ENCODE peak calls at places on chromosomes 5 and 9, in seven cellular contexts. T is left ventricle myocardium inferior, E is PC-9, Q is endothelial cell of umbilical vein, W is NB4, K is upper lobe of right lung, Z is fibroblast of lung. P is an unnamed sample.
A peak's percentile ranks its signal among the peaks of the same experiment; 100 is the strongest.

GRCh38 chr5:133754575-133755169 is 142.3 kb upstream of the FSTL4 start:
- DNase-seq in T (no peak), E (no peak), Q (peak; percentile 21), W (peak; percentile 31), K (no peak), Z (peak; percentile 14), P (peak; percentile 57)

GRCh38 chr5:169160405-169160901 is 140.5 kb downstream of the SLIT3 start:
- DNase-seq in T (no peak), E (no peak), Q (peak; percentile 20), W (no peak), K (no peak), Z (peak; percentile 93), P (peak; percentile 12)

GRCh38 chr9:76704601-76705204 is 59.5 kb upstream of the PCA3 start:
- DNase-seq in T (no peak), E (peak; percentile 64), Q (peak; percentile 91), W (peak; percentile 84), K (no peak), Z (peak; percentile 92), P (peak; percentile 79)

GRCh38 chr5:38373733-38374132 is 115.4 kb downstream of the EGFLAM start:
- DNase-seq in T (no peak), E (no peak), Q (no peak), W (no peak), K (no peak), Z (peak; percentile 80), P (no peak)

GRCh38 chr9:38453835-38454234 is 29.6 kb upstream of the IGFBPL1 start:
- DNase-seq in T (no peak), E (no peak), Q (no peak), W (no peak), K (no peak), Z (no peak), P (no peak)

GRCh38 chr9:115591584-115591984 is 473.6 kb upstream of the TNC start:
- DNase-seq in T (peak; percentile 18), E (peak; percentile 91), Q (peak; percentile 90), W (peak; percentile 84), K (no peak), Z (peak; percentile 100), P (peak; percentile 98)

GRCh38 chr5:177598477-177598876 is 1.5 kb upstream of the B4GALT7 start:
- DNase-seq in T (no peak), E (no peak), Q (peak; percentile 38), W (no peak), K (no peak), Z (peak; percentile 18), P (peak; percentile 16)

GRCh38 chr5:85293139-85293785 is 908.6 kb upstream of the EDIL3 start:
- DNase-seq in T (no peak), E (no peak), Q (no peak), W (no peak), K (no peak), Z (no peak), P (peak; percentile 38)

GRCh38 chr5:158884827-158885512 is 214.7 kb downstream of the EBF1 start:
- DNase-seq in T (no peak), E (no peak), Q (no peak), W (no peak), K (no peak), Z (no peak), P (no peak)

GRCh38 chr9:78973906-78974305 is 597.9 kb upstream of the TLE4 start:
- DNase-seq in T (no peak), E (peak; percentile 41), Q (no peak), W (no peak), K (no peak), Z (peak; percentile 67), P (peak; percentile 91)

GRCh38 chr5:71475788-71476384 is 20.4 kb downstream of the BDP1 start:
- DNase-seq in T (no peak), E (no peak), Q (peak; percentile 39), W (peak; percentile 36), K (no peak), Z (peak; percentile 22), P (peak; percentile 29)

GRCh38 chr5:74392698-74393431 is 247.7 kb downstream of the ENC1 start:
- DNase-seq in T (no peak), E (peak; percentile 94), Q (peak; percentile 41), W (no peak), K (no peak), Z (peak; percentile 65), P (peak; percentile 62)

GRCh38 chr5:176743136-176743827 is 67.1 kb upstream of the UNC5A start:
- DNase-seq in T (no peak), E (no peak), Q (no peak), W (no peak), K (peak; percentile 57), Z (no peak), P (no peak)

GRCh38 chr5:81922790-81923398 is 48.9 kb upstream of the ATG10 start:
- DNase-seq in T (no peak), E (no peak), Q (no peak), W (no peak), K (no peak), Z (no peak), P (no peak)

GRCh38 chr9:133558191-133559126 is 24.0 kb downstream of the ADAMTSL2 start:
- DNase-seq in T (peak; percentile 56), E (no peak), Q (peak; percentile 26), W (peak; percentile 58), K (no peak), Z (peak; percentile 87), P (peak; percentile 45)

GRCh38 chr5:34682926-34683623 is 26.9 kb downstream of the RAI14 start:
- DNase-seq in T (no peak), E (peak; percentile 99), Q (peak; percentile 90), W (no peak), K (no peak), Z (peak; percentile 87), P (peak; percentile 76)

GRCh38 chr5:120605325-120606079 is 141.4 kb downstream of the PRR16 start:
- DNase-seq in T (no peak), E (no peak), Q (no peak), W (no peak), K (no peak), Z (peak; percentile 50), P (no peak)

GRCh38 chr5:120600639-120601038 is 136.5 kb downstream of the PRR16 start:
- DNase-seq in T (no peak), E (no peak), Q (no peak), W (no peak), K (no peak), Z (no peak), P (peak; percentile 58)

GRCh38 chr5:120604898-120605297 is 140.8 kb downstream of the PRR16 start:
- DNase-seq in T (no peak), E (peak; percentile 95), Q (no peak), W (no peak), K (no peak), Z (peak; percentile 99), P (peak; percentile 88)

GRCh38 chr5:120599576-120599975 is 135.5 kb downstream of the PRR16 start:
- DNase-seq in T (no peak), E (peak; percentile 85), Q (no peak), W (peak; percentile 8), K (no peak), Z (peak; percentile 83), P (peak; percentile 90)
- H3K4me3 ChIP-seq in T (no peak overlapping the region), E (no peak overlapping the region), Q (no peak overlapping the region), W (no peak overlapping the region), K (no peak overlapping the region), Z (no peak overlapping the region), P (no peak overlapping the region)

DNA sequence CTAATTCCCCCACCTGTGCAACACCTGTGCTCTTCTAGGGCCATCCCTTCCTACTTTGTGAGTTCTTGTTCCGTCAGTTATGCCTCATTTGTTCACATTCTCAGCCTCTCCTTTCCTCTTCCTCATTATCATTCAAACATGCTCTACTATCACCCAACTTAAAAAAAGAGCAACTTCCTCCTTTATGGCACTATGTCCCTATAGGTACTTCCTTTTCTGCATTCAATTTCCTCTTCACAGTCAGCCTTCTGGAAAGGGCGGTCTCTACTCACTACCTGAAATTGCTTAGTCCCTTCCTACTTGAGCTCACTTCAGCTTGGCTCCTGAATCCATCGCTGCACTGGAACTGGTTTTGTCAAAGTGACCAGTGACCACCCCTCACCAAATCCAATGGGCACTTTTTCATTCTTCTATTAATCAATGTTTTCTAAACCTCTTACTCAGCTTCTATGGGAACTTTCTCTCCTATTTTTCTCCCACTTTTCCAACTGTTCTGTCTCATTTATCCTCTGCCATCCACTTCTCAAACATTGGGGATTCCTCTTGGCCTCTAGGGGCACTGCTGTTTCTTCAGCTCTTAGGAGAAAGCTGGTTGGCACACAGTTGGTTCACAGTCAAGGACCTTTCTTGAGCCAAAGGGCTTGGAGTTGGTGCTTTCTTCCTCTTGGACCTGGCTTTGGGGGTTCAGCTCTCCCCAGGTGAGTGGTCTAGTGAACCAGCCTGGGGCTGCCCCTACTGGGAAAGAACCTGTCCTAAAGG is 112.0 kb upstream of the LHFPL2 start:
- DNase-seq in T (no peak), E (no peak), Q (no peak), W (peak; percentile 40), K (no peak), Z (no peak), P (no peak)
- TF ChIP-seq CTCF in T (peak; percentile 30), E (peak; percentile 33), Q (peak; percentile 22), W (peak; percentile 22), K (no peak), Z (peak; percentile 31), P (peak; percentile 31)

GRCh38 chr9:101601904-101602765 is 7.4 kb upstream of the PPP3R2 start:
- DNase-seq in T (no peak), E (no peak), Q (peak; percentile 44), W (peak; percentile 52), K (no peak), Z (peak; percentile 28), P (peak; percentile 59)

GRCh38 chr9:101604287-101604686 is 9.5 kb upstream of the PPP3R2 start:
- DNase-seq in T (no peak), E (no peak), Q (no peak), W (no peak), K (no peak), Z (no peak), P (no peak)

DNA sequence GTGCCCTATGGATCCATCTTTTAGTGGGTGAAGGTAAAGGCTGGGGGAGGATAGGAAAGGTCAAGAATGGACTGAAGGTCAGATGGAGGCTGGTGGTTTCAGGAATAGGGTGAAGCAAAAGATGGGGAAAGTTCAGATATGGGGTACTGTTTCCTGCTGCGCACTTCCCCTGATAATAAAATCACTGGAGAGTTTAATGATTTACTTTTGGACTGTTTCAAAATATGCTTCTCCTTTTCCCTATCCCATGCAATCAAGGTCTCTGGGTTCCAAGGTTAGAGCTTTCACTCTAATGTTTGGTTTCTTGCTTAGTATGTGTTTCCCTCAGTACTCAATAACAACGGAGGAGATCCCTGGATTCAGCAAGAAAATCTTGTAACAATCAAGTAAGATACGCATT is 10.8 kb upstream of the PPP3R2 start:
- DNase-seq in T (no peak), E (no peak), Q (no peak), W (no peak), K (no peak), Z (no peak), P (no peak)
- H3K4me3 ChIP-seq in T (no peak overlapping the region), E (no peak overlapping the region), Q (no peak overlapping the region), W (no peak overlapping the region), K (no peak overlapping the region), Z (no peak overlapping the region), P (no peak overlapping the region)

GRCh38 chr5:135266975-135267374 is 132.1 kb downstream of the MACROH2A1 start:
- DNase-seq in T (no peak), E (no peak), Q (no peak), W (no peak), K (no peak), Z (peak; percentile 57), P (no peak)
- TF ChIP-seq CTCF in T (no peak), E (no peak), Q (no peak), W (no peak), K (no peak), Z (no peak), P (no peak)